ENCODE peak calls at places on chromosomes 7 and 10, in four cellular contexts. E is cardiac fibroblast, L is NCI-H2081, Y is choroid plexus epithelial cell. Q is an unnamed sample.

GRCh38 chr10:51501396-51501795 is 198.0 kb downstream of the CSTF2T start:
- DNase-seq in Y (no peak), E (peak), L (no peak), Q (no peak)

GRCh38 chr7:129401228-129401967 is 32.8 kb upstream of the STRIP2 start:
- DNase-seq in E (no peak), L (no peak), Y (peak), Q (no peak)

GRCh38 chr10:110436554-110437350 is 61.0 kb upstream of the DUSP5 start:
- DNase-seq in Y (no peak), E (no peak), L (no peak), Q (no peak)

GRCh38 chr7:81002471-81002870 is 83.6 kb upstream of the SEMA3C start:
- DNase-seq in Y (no peak), L (no peak), E (no peak), Q (no peak)

GRCh38 chr7:25025218-25025671 is 45.3 kb upstream of the OSBPL3 start:
- DNase-seq in L (no peak), E (peak), Y (peak), Q (no peak)

GRCh38 chr10:84225424-84226173 is at the start of gene LRIT2:
- DNase-seq in L (no peak), Y (no peak), E (no peak), Q (no peak)

GRCh38 chr10:11407939-11408338 is 203.5 kb downstream of the USP6NL start:
- DNase-seq in Y (no peak), L (no peak), E (no peak), Q (no peak)

GRCh38 chr10:109835257-109835656 is 88.1 kb downstream of the XPNPEP1 start:
- DNase-seq in L (no peak), E (peak), Y (no peak), Q (no peak)

GRCh38 chr10:52308251-52309031 is 5.6 kb upstream of the DKK1 start:
- DNase-seq in Y (peak), L (peak), E (peak), Q (peak)

GRCh38 chr10:52526251-52526823 is 212.3 kb downstream of the DKK1 start:
- DNase-seq in L (no peak), Y (peak), E (peak), Q (no peak)

GRCh38 chr10:112261281-112261822 is 21.8 kb upstream of the TECTB start:
- DNase-seq in L (no peak), E (peak), Y (peak), Q (no peak)

GRCh38 chr10:123287594-123288247 is 133.5 kb downstream of the BUB3 start:
- DNase-seq in E (no peak), Y (peak), L (no peak), Q (no peak)

GRCh38 chr10:120414946-120415345 is 42.1 kb upstream of the PLPP4 start:
- DNase-seq in E (no peak), Y (no peak), L (no peak), Q (no peak)

GRCh38 chr10:3192856-3193635 is 20.5 kb upstream of the PITRM1 start:
- DNase-seq in Y (peak), E (peak), L (peak), Q (no peak)

GRCh38 chr7:20249924-20250323 is 32.7 kb upstream of the MACC1 start:
- DNase-seq in L (no peak), Y (peak), E (no peak), Q (no peak)

GRCh38 chr10:48737866-48738265 is 53.2 kb downstream of the WDFY4 start:
- DNase-seq in E (no peak), L (no peak), Y (no peak), Q (no peak)

GRCh38 chr10:127332631-127333030 is 136.2 kb upstream of the INSYN2A start:
- DNase-seq in Y (no peak), E (no peak), L (no peak), Q (no peak)

GRCh38 chr10:69348824-69349541 is 67.7 kb downstream of the TACR2 start:
- DNase-seq in Y (peak), E (peak), L (peak), Q (no peak)

GRCh38 chr7:156773966-156774365 is 119.0 kb downstream of the LMBR1 start:
- DNase-seq in L (no peak), E (no peak), Y (no peak), Q (no peak)

GRCh38 chr7:42739591-42739990 is 172.3 kb downstream of the C7orf25 start:
- DNase-seq in E (peak), Y (no peak), L (no peak), Q (no peak)

GRCh38 chr7:129840757-129841156 is 112.0 kb downstream of the UBE2H start:
- DNase-seq in E (peak), Y (no peak), L (no peak), Q (no peak)

Q was measured in GM06990.